ENCODE peak calls at places on chromosome 5, in four cellular contexts. Y, A, S and P are unnamed samples.

GRCh38 chr5:143182106-143182505 is 221.4 kb downstream of the NR3C1 start:
- DNase-seq in Y (no peak), A (no peak), S (no peak), P (no peak)

GRCh38 chr5:57831942-57832341 is 349.3 kb upstream of the ACTBL2 start:
- DNase-seq in Y (no peak), A (no peak), S (no peak), P (no peak)

GRCh38 chr5:20213803-20214202 is 225.8 kb upstream of the CDH18 start:
- DNase-seq in Y (no peak), A (no peak), S (no peak), P (no peak)

GRCh38 chr5:53368516-53368915 is 111.9 kb upstream of the FST start:
- DNase-seq in Y (no peak), A (no peak), S (no peak), P (no peak)

GRCh38 chr5:95986937-95987520 is 25.4 kb upstream of the ELL2 start:
- DNase-seq in Y (no peak), A (no peak), S (peak), P (no peak)

GRCh38 chr5:86861514-86861913 is 243.8 kb downstream of the COX7C start:
- DNase-seq in Y (no peak), A (no peak), S (no peak), P (no peak)

GRCh38 chr5:154826-155225 is 36.5 kb upstream of the LRRC14B start:
- DNase-seq in Y (no peak), A (no peak), S (no peak), P (no peak)

GRCh38 chr5:756171-756570 is 28.4 kb downstream of the ZDHHC11B start:
- DNase-seq in Y (no peak), A (no peak), S (no peak), P (no peak)

GRCh38 chr5:10761842-10762165 is 770 bp upstream of the DAP start:
- DNase-seq in Y (no peak), A (no peak), S (peak), P (no peak)

GRCh38 chr5:15515229-15515628 is 15.2 kb downstream of the FBXL7 start:
- DNase-seq in Y (no peak), A (no peak), S (no peak), P (no peak)

GRCh38 chr5:132094393-132095076 is 20.9 kb downstream of the CSF2 start:
- DNase-seq in Y (no peak), A (no peak), S (no peak), P (no peak)
- H3K4me2 ChIP-seq in Y (no peak), A (peak), S (no peak), P (no peak)

GRCh38 chr5:151264113-151264512 is 11.1 kb downstream of the GM2A start:
- DNase-seq in Y (no peak), A (no peak), S (no peak), P (no peak)
- TF ChIP-seq EGR1 in Y (no peak), A (no peak), S (no peak), P (no peak)

GRCh38 chr5:75044406-75044805 is 8.0 kb downstream of the GCNT4 start:
- DNase-seq in Y (no peak), A (peak), S (no peak), P (peak)

GRCh38 chr5:75048457-75048953 is 3.9 kb downstream of the GCNT4 start:
- DNase-seq in Y (no peak), A (no peak), S (no peak), P (peak)

GRCh38 chr5:75047356-75047755 is 5.0 kb downstream of the GCNT4 start:
- DNase-seq in Y (no peak), A (no peak), S (no peak), P (no peak)

GRCh38 chr5:75045071-75045470 is 7.3 kb downstream of the GCNT4 start:
- DNase-seq in Y (no peak), A (no peak), S (no peak), P (no peak)

GRCh38 chr5:75046366-75047142 is 5.8 kb downstream of the GCNT4 start:
- DNase-seq in Y (no peak), A (no peak), S (no peak), P (no peak)
- H3K4me2 ChIP-seq in Y (no peak), A (no peak), S (no peak), P (no peak)

GRCh38 chr5:160635678-160636077 is 214.0 kb downstream of the PTTG1 start:
- DNase-seq in Y (no peak), A (no peak), S (no peak), P (no peak)
- TF ChIP-seq EGR1 in Y (no peak), A (no peak), S (no peak), P (no peak)

DNA sequence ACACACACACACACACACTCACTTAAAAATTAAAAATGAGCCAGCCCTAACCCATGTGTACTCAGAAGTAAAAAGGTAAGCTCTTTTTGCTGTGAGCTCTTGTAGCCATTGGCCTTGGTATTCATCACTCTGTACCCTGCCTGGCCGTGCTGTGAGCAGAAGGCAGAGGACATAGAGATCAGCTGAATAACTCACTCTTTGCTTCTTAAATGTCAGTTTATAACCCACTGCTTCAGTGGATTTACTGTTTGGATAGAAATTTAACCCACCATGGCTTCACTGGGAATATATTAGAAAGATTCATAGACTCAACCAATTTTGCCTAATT is 341.7 kb upstream of the CD180 start:
- DNase-seq in Y (no peak), A (no peak), S (no peak), P (no peak)
- H3K4me2 ChIP-seq in Y (no peak), A (no peak), S (no peak), P (no peak)

GRCh38 chr5:103474671-103475070 is 87.9 kb downstream of the NUDT12 start:
- DNase-seq in Y (no peak), A (no peak), S (no peak), P (no peak)
- TF ChIP-seq EGR1 in Y (no peak), A (no peak), S (no peak), P (no peak)

DNA sequence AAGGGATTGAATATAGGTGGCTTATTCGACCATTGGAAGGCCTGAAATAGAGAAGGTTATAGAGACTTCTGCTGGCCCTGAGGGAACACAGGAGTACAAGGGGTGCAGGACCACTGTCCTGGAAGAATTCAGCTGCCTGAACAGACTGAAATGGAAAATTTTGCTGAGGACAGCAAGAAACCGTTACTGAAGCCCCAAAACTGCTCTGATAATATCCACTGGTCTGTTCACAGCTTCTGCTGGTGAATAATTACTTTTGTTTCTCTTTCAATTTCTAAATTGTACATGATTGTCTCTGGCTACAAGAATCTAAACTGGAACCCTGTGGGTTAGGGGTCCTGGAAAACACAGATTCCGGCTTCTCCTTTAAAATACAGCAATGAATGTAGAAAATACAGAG is 218.5 kb upstream of the CDH12 start:
- DNase-seq in Y (no peak), A (no peak), S (no peak), P (no peak)
- H3K4me2 ChIP-seq in Y (no peak), A (no peak), S (no peak), P (no peak)

GRCh38 chr5:7606840-7607453 is 211.0 kb downstream of the ADCY2 start:
- DNase-seq in Y (peak), A (no peak), S (no peak), P (no peak)

DNA sequence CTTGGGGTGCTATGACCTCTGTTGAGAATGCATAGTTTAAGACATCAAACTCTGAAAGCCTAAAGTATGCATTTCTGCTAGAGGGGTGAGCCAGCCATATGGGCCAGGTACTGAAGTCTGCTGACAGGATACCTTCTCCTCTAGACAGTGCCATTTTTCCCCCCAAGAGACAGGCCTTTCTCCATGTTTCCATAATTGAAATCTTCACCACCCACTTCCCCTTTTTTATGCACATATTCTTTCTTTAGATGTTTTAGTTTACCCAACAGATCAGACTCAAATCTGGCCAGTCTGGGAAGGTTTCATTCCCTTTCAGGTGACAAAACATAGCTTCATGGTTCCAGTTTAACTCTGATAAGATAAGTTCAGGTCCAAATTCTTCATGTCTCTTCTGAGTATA is 212.8 kb downstream of the ADCY2 start:
- DNase-seq in Y (no peak), A (no peak), S (no peak), P (no peak)
- TF ChIP-seq EGR1 in Y (no peak), A (no peak), S (no peak), P (no peak)

DNA sequence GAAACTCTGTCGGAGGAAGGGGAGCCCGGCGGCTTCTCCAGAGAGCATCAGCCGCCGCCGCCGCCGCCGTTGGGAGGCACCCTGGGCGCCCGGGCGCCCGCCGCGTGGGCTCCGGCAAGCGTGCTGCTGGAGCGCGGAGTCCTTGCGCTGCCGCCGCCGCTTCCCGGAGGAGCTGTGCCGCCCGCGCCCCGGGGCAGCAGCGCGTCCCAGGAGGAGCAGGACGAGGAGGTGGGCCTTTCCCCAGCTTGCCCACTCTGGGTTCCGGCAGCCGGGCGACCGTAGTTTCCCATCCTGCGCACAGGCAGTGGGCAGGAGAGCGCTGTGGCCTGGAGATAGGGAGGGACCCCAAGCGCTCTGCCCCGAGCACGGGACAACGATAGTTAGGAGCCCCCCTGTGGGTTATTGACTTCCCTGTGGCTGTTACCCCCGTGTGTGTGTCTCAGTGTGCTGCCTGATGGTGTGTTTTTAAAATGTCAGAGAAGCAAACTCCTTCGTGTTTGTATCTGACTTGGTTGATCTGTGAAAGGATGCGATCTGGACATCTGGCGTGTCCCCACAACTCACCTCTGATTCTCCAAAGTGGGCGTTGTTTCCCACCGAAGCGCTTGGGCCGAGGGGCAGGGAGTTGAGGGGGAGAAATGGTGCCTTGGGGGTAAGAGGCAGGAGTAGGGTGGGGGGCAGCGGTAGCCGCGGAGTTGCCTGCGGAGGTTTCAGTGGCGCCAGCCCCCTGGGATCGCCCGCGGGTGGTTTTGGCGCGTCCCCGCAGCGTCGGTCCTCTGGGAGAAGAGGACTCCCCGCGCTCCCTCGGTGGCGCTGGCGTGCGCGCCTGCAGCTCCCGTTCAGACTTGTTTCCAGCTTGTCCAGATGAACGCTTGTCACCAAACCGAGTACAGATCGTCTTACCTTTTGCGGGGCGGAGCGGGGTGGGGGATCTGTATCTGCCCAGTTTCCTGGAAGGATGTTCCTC is 881 bp downstream of the MAST4 start:
- DNase-seq in Y (no peak), A (no peak), S (peak), P (no peak)
- H3K4me2 ChIP-seq in Y (peak), A (no peak), S (no peak), P (peak)

DNA sequence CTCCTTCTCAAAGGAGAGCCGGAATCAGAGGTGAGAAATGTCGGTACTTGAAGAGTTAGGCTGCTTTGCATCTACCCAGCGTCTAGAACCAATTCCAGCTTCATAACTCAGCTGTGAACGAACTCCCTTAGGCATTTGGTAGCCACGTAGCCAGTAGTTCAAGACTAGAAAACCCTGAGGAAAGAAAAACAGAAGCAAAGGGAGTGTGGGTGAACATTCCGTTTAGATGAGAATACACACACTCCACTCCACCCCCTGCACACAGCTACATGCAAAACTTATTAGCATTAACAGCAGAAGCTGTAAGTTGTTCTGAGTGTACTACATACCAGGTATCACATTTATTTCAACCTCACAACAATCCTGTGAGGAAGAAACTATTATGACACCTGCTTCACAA is 78.3 kb downstream of the SMIM23 start:
- DNase-seq in Y (no peak), A (no peak), S (no peak), P (no peak)
- TF ChIP-seq EGR1 in Y (no peak), A (no peak), S (no peak), P (no peak)